ENCODE peak calls at places on chromosome 21, in ten cellular contexts. C is fibroblast of lung; G is transverse colon; F is CD4-positive, CD25-positive, alpha-beta regulatory T cell; A is tibial artery; L is pancreas; Z is AG04450; O is SJSA1; J is IMR-90; Y is ascending aorta. U is an unnamed sample. For H3K9me3 and H3K27me3, the result is how much of the 10 kb centered on the place peaks cover.

GRCh38 chr21:36165356-36165755 is 8.7 kb downstream of the DOP1B start:
- DNase-seq in Z (no peak), L (no peak), J (no peak), A (no peak), C (no peak), O (no peak), F (no peak), Y (no peak), G (no peak), U (no peak)

GRCh38 chr21:37060296-37060695 is 12.6 kb downstream of the PIGP start:
- DNase-seq in J (peak), L (no peak), C (peak), G (peak), F (no peak), Z (peak), Y (no peak), A (peak), O (peak), U (peak)

GRCh38 chr21:29265690-29266479 is 32.8 kb upstream of the BACH1 start:
- DNase-seq in G (no peak), Z (no peak), A (no peak), Y (no peak), C (no peak), O (no peak), F (no peak), L (no peak), J (no peak), U (no peak)

GRCh38 chr21:46142581-46143473 is 12.6 kb downstream of the FTCD start:
- DNase-seq in Y (no peak), A (peak), F (peak), C (no peak), L (no peak), J (no peak), Z (no peak), O (no peak), G (no peak), U (peak)

GRCh38 chr21:18959817-18960216 is 556.2 kb upstream of the TMPRSS15 start:
- DNase-seq in L (no peak), C (no peak), O (no peak), Y (no peak), A (no peak), J (no peak), F (no peak), Z (no peak), G (no peak), U (no peak)

GRCh38 chr21:31914472-31914871 is 41.7 kb downstream of the HUNK start:
- DNase-seq in A (no peak), L (no peak), G (no peak), C (no peak), F (no peak), J (no peak), Y (no peak), Z (no peak), O (no peak), U (no peak)

GRCh38 chr21:40618216-40618615 is 228.7 kb downstream of the DSCAM start:
- DNase-seq in G (no peak), Y (no peak), O (no peak), L (no peak), J (no peak), Z (no peak), F (no peak), C (no peak), A (no peak), U (no peak)

GRCh38 chr21:31895069-31895851 is 22.4 kb downstream of the HUNK start:
- DNase-seq in A (no peak), C (peak), O (no peak), Y (no peak), G (no peak), Z (no peak), J (peak), L (no peak), F (no peak), U (no peak)

GRCh38 chr21:46116189-46116845 is 18.4 kb downstream of the COL6A2 start:
- DNase-seq in O (peak), G (no peak), C (no peak), A (peak), L (no peak), F (no peak), Z (no peak), Y (peak), J (no peak), U (peak)

GRCh38 chr21:32940079-32941014 is 85.4 kb upstream of the OLIG2 start:
- DNase-seq in Z (peak), Y (no peak), G (peak), C (peak), O (no peak), L (peak), F (peak), J (peak), A (no peak), U (peak)

GRCh38 chr21:17585875-17586450 is 26.7 kb downstream of the BTG3 start:
- DNase-seq in G (no peak), C (peak), L (no peak), Z (no peak), A (no peak), O (no peak), J (peak), F (peak), Y (no peak), U (no peak)

GRCh38 chr21:45502600-45502999 is 39.6 kb downstream of the SLC19A1 start:
- DNase-seq in F (no peak), Z (no peak), C (no peak), O (no peak), J (no peak), L (no peak), A (peak), Y (no peak), G (no peak), U (no peak)

GRCh38 chr21:42003051-42003461 is 7.1 kb downstream of the ZBTB21 start:
- DNase-seq in A (no peak), O (no peak), G (no peak), Z (no peak), F (no peak), Y (no peak), C (peak), L (no peak), J (peak), U (no peak)

GRCh38 chr21:33230518-33231324 is 983 bp downstream of the IFNAR2 start:
- DNase-seq in L (peak), Z (no peak), A (peak), C (peak), Y (no peak), O (peak), F (peak), J (peak), G (peak), U (peak)

GRCh38 chr21:41957991-41958766 is 4.4 kb upstream of the C2CD2 start:
- DNase-seq in Z (peak), F (no peak), C (peak), J (peak), L (peak), O (peak), Y (no peak), G (peak), A (peak), U (peak)

GRCh38 chr21:28916150-28916893 is 76.4 kb downstream of the LTN1 start:
- DNase-seq in Z (no peak), Y (no peak), J (no peak), O (no peak), G (no peak), L (no peak), C (no peak), F (no peak), A (no peak), U (no peak)

GRCh38 chr21:33080776-33081175 is 10.8 kb downstream of the OLIG1 start:
- DNase-seq in O (no peak), C (no peak), J (no peak), A (no peak), G (no peak), L (no peak), Y (no peak), F (no peak), Z (no peak), U (no peak)

GRCh38 chr21:41707231-41707988 is 59.4 kb downstream of the RIPK4 start:
- DNase-seq in L (no peak), G (no peak), Y (no peak), O (no peak), Z (no peak), J (no peak), F (no peak), A (no peak), C (peak), U (no peak)

GRCh38 chr21:16837319-16837718 is 675.5 kb upstream of the CXADR start:
- DNase-seq in G (no peak), Y (no peak), A (no peak), C (peak), F (no peak), L (no peak), O (no peak), Z (no peak), J (peak), U (no peak)

GRCh38 chr21:42013901-42014300 is 3.7 kb upstream of the ZBTB21 start:
- DNase-seq in A (no peak), L (no peak), G (no peak), Z (no peak), O (no peak), F (no peak), J (no peak), Y (no peak), C (no peak), U (no peak)

GRCh38 chr21:44403106-44404020 is 49.9 kb downstream of the TRPM2 start:
- DNase-seq in C (no peak), O (peak), A (no peak), F (no peak), J (no peak), G (no peak), L (no peak), Y (no peak), Z (no peak), U (no peak)

GRCh38 chr21:44407493-44407892 is 47.8 kb upstream of the LRRC3 start:
- DNase-seq in Y (no peak), J (no peak), C (no peak), L (no peak), O (peak), A (no peak), F (no peak), G (no peak), Z (no peak), U (no peak)

GRCh38 chr21:44406953-44407352 is 48.4 kb upstream of the LRRC3 start:
- DNase-seq in J (no peak), L (no peak), F (no peak), Z (no peak), G (no peak), C (no peak), O (no peak), Y (no peak), A (no peak), U (no peak)

GRCh38 chr21:44405948-44406872 is 49.1 kb upstream of the LRRC3 start:
- DNase-seq in A (no peak), L (no peak), C (peak), Z (no peak), J (no peak), Y (no peak), F (no peak), G (no peak), O (peak), U (peak)

DNA sequence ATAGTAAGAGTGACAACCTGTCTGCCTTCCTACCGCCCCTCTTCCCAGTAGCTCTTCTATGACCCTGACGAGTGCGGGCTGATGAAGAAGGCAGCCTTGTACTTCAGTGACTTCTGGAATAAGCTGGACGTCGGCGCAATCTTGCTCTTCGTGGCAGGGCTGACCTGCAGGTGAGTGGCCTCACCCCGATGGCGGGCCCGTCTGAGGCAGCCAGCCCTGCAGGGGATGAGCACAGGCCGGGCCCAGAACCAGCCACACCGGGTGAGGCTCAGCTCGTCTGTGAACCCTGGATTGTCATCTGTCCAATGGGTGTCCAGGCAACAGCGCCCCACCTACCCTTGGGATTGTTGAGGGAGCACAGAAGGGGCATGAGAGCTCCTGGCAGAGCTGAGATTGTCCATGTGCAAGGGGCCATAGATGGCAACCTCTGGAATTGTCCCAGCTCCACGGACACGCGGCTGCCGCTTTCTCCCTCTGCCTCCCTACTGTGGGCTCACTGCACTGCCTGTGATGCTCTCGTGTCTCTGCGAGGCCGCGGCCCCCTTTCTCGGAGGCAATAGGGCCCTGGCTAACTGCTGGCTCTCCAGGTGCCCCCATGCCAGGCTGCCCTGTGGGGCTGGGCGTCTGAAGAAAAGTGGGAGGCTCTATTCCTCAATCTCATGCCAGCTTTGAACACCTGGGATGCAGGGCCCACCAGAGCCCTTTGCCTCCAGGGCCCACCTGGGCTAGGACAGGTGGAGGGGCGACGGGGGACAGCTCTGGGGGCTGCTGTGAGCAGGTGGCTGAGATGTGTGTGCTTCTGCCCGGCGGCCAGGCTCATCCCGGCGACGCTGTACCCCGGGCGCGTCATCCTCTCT is 50.0 kb upstream of the LRRC3 start:
- DNase-seq in Z (no peak), F (no peak), A (no peak), L (no peak), C (no peak), J (no peak), O (no peak), G (no peak), Y (no peak), U (no peak)
- H3K9me3 ChIP-seq in Z (half or more), F (under half), A (under half), L (under half), C (under half), J (under half), O (under half), G (under half), Y (under half), U (under half)

DNA sequence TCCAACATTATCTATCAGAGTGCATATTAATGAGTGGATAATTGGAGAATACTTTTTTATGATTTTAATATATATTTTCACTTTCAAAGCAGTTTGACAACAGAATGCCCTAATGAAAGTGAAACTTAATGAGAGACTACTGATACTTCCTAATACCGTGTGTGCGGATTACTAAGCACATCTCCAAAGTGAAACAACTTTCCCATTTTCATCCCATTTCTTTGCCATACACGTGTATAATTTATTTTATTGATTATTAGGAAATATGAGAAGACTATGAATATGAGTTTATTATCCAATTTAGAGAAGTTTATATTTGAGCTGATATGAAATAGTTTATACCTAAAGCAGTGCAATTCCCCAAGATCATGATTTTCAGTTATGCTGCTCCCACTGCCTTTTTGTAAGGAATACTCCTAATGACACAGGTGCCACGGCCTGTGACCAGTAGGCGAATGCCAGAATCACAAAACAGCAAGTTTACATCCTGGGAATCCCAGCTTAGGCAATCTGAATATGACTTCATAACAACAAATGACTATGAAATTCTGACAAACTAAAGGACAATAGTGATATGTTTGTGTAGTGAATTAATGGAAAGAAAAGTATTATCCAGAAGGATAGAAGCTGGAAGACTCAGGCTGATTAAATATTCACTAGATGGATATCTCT is 202.9 kb downstream of the NCAM2 start:
- DNase-seq in A (no peak), F (no peak), G (no peak), J (peak), L (no peak), Z (no peak), Y (no peak), O (no peak), C (peak), U (no peak)
- H3K4me3 ChIP-seq in A (no peak), F (peak), G (peak), J (no peak), L (no peak), Z (no peak), Y (peak), O (peak), C (peak), U (peak)

GRCh38 chr21:38983560-38983959 is 177.8 kb downstream of the ETS2 start:
- DNase-seq in O (no peak), C (no peak), G (no peak), Y (no peak), Z (no peak), F (no peak), L (no peak), A (no peak), J (no peak), U (no peak)
- H3K27me3 ChIP-seq in O (under half), C (under half), G (under half), Y (under half), Z (under half), F (under half), L (under half), A (under half), J (under half), U (under half)

DNA sequence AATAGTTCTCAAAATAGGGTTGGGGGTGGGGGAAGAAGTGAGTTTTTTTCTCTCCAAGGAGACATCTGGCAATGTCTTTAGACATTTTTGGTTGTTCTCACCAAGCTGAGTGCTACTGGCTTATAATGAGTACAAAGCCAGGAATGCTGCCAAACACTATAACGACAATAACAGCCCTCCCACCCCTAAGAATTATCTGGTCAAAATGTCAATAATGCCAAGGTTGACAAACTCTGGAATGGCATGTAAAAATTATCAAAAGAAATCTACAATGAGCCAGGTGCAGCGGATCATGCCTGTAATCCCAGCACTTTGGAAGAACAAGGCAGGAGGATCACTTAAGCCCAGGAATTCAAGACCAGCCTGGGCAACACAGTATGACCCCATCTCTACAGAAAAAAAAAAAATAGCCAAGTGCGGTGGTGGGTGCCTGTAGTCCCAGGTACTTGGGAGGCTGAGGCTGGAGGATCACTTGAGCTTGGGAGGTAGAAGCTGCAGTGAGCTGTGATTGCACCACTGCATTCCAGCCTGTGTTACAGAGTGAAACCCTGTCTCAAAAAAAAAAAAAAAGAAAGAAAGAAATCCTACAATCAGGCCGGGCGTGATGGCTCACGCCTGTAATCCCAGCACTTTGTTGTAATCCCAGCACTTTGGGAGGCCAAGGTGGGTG is 2.5 kb downstream of the ATP5PF start:
- DNase-seq in C (no peak), A (no peak), F (no peak), Y (no peak), G (no peak), L (no peak), O (no peak), Z (no peak), J (no peak), U (no peak)
- H3K9me3 ChIP-seq in C (under half), A (under half), F (under half), Y (under half), G (under half), L (under half), O (under half), Z (under half), J (under half), U (under half)

GRCh38 chr21:20946701-20947100 is 51.5 kb upstream of the NCAM2 start:
- DNase-seq in L (no peak), A (no peak), F (no peak), J (no peak), Z (no peak), G (no peak), O (no peak), C (no peak), Y (no peak), U (no peak)

GRCh38 chr21:20949884-20950283 is 48.3 kb upstream of the NCAM2 start:
- DNase-seq in F (no peak), Z (no peak), L (no peak), G (no peak), Y (no peak), A (no peak), O (no peak), C (no peak), J (no peak), U (no peak)
- H3K4me3 ChIP-seq in F (no peak), Z (no peak), L (no peak), G (no peak), Y (no peak), A (no peak), O (no peak), C (no peak), J (no peak), U (no peak)